ENCODE peak calls at places on chromosomes 16 and 17, in four cellular contexts. X, L, Y and I are unnamed samples.

GRCh38 chr16:86519649-86520316 is 9.5 kb downstream of the FOXF1 start:
- DNase-seq in X (peak), L (peak), Y (no peak), I (peak)

GRCh38 chr16:3674513-3675295 is 20.2 kb downstream of the DNASE1 start:
- DNase-seq in X (no peak), L (no peak), Y (no peak), I (peak)

GRCh38 chr17:21239680-21240374 is 13.4 kb downstream of the NATD1 start:
- DNase-seq in X (peak), L (peak), Y (no peak), I (peak)

GRCh38 chr17:75996665-75997590 is 3.7 kb upstream of the CDK3 start:
- DNase-seq in X (no peak), L (peak), Y (peak), I (no peak)

GRCh38 chr17:22142091-22142490 is 449.8 kb downstream of the KCNJ18 start:
- DNase-seq in X (peak), L (no peak), Y (no peak), I (no peak)

GRCh38 chr17:66459811-66460270 is 157.4 kb downstream of the PRKCA start:
- DNase-seq in X (no peak), L (peak), Y (no peak), I (no peak)

GRCh38 chr16:68235882-68236803 is at the start of gene ESRP2:
- DNase-seq in X (no peak), L (peak), Y (no peak), I (peak)

GRCh38 chr16:2474877-2475412 is at the start of gene TBC1D24:
- DNase-seq in X (peak), L (peak), Y (no peak), I (peak)

GRCh38 chr17:53516643-53517042 is 306.1 kb upstream of the KIF2B start:
- DNase-seq in X (peak), L (no peak), Y (no peak), I (no peak)

GRCh38 chr17:32998111-32998892 is 6.7 kb downstream of the SPACA3 start:
- DNase-seq in X (peak), L (peak), Y (no peak), I (peak)

GRCh38 chr17:2751482-2751881 is 2.0 kb upstream of the CCDC92B start:
- DNase-seq in X (no peak), L (no peak), Y (no peak), I (peak)

GRCh38 chr17:65588194-65588808 is 26.9 kb upstream of the AXIN2 start:
- DNase-seq in X (no peak), L (peak), Y (no peak), I (no peak)

GRCh38 chr16:79533292-79533691 is 67.2 kb downstream of the MAF start:
- DNase-seq in X (no peak), L (no peak), Y (no peak), I (no peak)

DNA sequence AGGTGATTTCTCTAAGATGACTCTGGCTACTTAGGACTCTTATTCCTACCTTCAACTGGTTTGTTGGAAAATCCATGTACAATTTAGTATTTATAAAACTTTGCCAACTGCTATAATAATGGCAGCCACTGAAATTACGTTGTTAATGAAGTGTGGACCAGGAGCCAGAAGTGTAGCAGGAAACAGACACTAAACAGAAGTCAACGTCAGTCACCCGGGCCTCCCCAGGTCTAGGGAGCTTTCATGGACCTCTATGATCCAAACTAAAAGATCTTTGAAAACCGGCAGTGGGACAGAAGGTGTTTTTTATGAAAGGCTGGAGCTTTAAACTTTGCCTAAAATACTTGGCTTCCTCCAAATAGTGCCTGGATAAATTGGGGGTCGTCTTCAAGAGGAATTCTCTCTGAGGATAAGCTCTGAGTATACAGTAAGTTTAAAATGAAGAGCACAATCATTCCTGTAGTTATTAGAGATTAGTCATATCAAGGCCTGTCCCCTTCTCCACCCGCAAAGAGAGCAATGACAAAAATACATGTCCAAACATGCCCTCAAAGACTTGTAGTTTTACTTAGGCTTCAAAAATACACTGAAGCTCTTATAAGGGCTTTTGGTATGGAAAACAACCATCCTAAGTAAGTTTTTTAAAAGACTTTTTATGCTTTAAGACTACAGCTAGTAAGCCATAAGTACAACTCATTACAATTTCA is 34.6 kb downstream of the DCUN1D3 start:
- DNase-seq in X (no peak), L (no peak), Y (peak), I (no peak)
- TF ChIP-seq CBFB in X (no peak), L (no peak), Y (peak), I (no peak)

GRCh38 chr16:9049241-9049640 is 42.2 kb upstream of the HAPSTR1 start:
- DNase-seq in X (no peak), L (no peak), Y (no peak), I (no peak)
- TF ChIP-seq CBFB in X (no peak), L (no peak), Y (no peak), I (no peak)

GRCh38 chr17:69047368-69048263 is 13.1 kb downstream of the ABCA9 start:
- DNase-seq in X (peak), L (peak), Y (no peak), I (no peak)
- TF ChIP-seq CBFB in X (no peak), L (no peak), Y (no peak), I (no peak)

GRCh38 chr17:574061-574460 is 140.6 kb downstream of the VPS53 start:
- DNase-seq in X (no peak), L (no peak), Y (no peak), I (no peak)
- TF ChIP-seq CBFB in X (no peak), L (no peak), Y (no peak), I (no peak)

GRCh38 chr16:37511-37910 is 15.9 kb downstream of the POLR3K start:
- DNase-seq in X (no peak), L (no peak), Y (no peak), I (no peak)
- TF ChIP-seq CBFB in X (no peak), L (no peak), Y (no peak), I (no peak)